ENCODE peak calls at places on chromosome 5, in nine cellular contexts. One of them, this sample, is unnamed.

GRCh38 chr5:62037972-62038371 is 268.0 kb upstream of the KIF2A start:
- DNase-seq in AG04449: no peak
- DNase-seq in kidney epithelial cell: no peak
- DNase-seq in Right ventricle myocardium superior: no peak
- DNase-seq in activated CD4-positive, alpha-beta T cell treated with anti-CD3 and anti-CD28 coated beads for 36 hours: no peak
- DNase-seq in astrocyte of the spinal cord: no peak
- DNase-seq in activated naive CD4-positive, alpha-beta T cell treated with anti-CD3 and anti-CD28 coated beads, Interleukin-2, amount 50 U/mL, for 16 hours: no peak
- DNase-seq in memory B cell: no peak
- DNase-seq in HFF-Myc: no peak
- DNase-seq in this sample: no peak

GRCh38 chr5:40291338-40291737 is 388.4 kb upstream of the PTGER4 start:
- DNase-seq in kidney epithelial cell: no peak
- DNase-seq in memory B cell: no peak
- DNase-seq in Right ventricle myocardium superior: no peak
- DNase-seq in activated naive CD4-positive, alpha-beta T cell treated with anti-CD3 and anti-CD28 coated beads, Interleukin-2, amount 50 U/mL, for 16 hours: no peak
- DNase-seq in activated CD4-positive, alpha-beta T cell treated with anti-CD3 and anti-CD28 coated beads for 36 hours: no peak
- DNase-seq in HFF-Myc: no peak
- DNase-seq in astrocyte of the spinal cord: peak
- DNase-seq in AG04449: no peak
- DNase-seq in this sample: no peak

GRCh38 chr5:66143473-66144073 is 527 bp upstream of the SREK1 start:
- DNase-seq in memory B cell: no peak
- DNase-seq in activated naive CD4-positive, alpha-beta T cell treated with anti-CD3 and anti-CD28 coated beads, Interleukin-2, amount 50 U/mL, for 16 hours: no peak
- DNase-seq in activated CD4-positive, alpha-beta T cell treated with anti-CD3 and anti-CD28 coated beads for 36 hours: no peak
- DNase-seq in astrocyte of the spinal cord: no peak
- DNase-seq in AG04449: no peak
- DNase-seq in HFF-Myc: no peak
- DNase-seq in Right ventricle myocardium superior: no peak
- DNase-seq in kidney epithelial cell: no peak
- DNase-seq in this sample: no peak

GRCh38 chr5:132687995-132688394 is 14.2 kb downstream of the IL4 start:
- DNase-seq in AG04449: no peak
- DNase-seq in astrocyte of the spinal cord: no peak
- DNase-seq in activated naive CD4-positive, alpha-beta T cell treated with anti-CD3 and anti-CD28 coated beads, Interleukin-2, amount 50 U/mL, for 16 hours: no peak
- DNase-seq in memory B cell: no peak
- DNase-seq in kidney epithelial cell: no peak
- DNase-seq in Right ventricle myocardium superior: no peak
- DNase-seq in activated CD4-positive, alpha-beta T cell treated with anti-CD3 and anti-CD28 coated beads for 36 hours: peak
- DNase-seq in HFF-Myc: no peak
- DNase-seq in this sample: peak

GRCh38 chr5:34410411-34411139 is 245.6 kb upstream of the RAI14 start:
- DNase-seq in Right ventricle myocardium superior: no peak
- DNase-seq in HFF-Myc: no peak
- DNase-seq in AG04449: no peak
- DNase-seq in activated CD4-positive, alpha-beta T cell treated with anti-CD3 and anti-CD28 coated beads for 36 hours: no peak
- DNase-seq in activated naive CD4-positive, alpha-beta T cell treated with anti-CD3 and anti-CD28 coated beads, Interleukin-2, amount 50 U/mL, for 16 hours: no peak
- DNase-seq in memory B cell: no peak
- DNase-seq in kidney epithelial cell: no peak
- DNase-seq in astrocyte of the spinal cord: peak
- DNase-seq in this sample: no peak

GRCh38 chr5:178371362-178372090 is 138.9 kb upstream of the PHYKPL start:
- DNase-seq in Right ventricle myocardium superior: no peak
- DNase-seq in activated naive CD4-positive, alpha-beta T cell treated with anti-CD3 and anti-CD28 coated beads, Interleukin-2, amount 50 U/mL, for 16 hours: no peak
- DNase-seq in kidney epithelial cell: no peak
- DNase-seq in memory B cell: no peak
- DNase-seq in activated CD4-positive, alpha-beta T cell treated with anti-CD3 and anti-CD28 coated beads for 36 hours: no peak
- DNase-seq in AG04449: no peak
- DNase-seq in astrocyte of the spinal cord: no peak
- DNase-seq in HFF-Myc: no peak
- DNase-seq in this sample: no peak

GRCh38 chr5:75701856-75702255 is 15.4 kb downstream of the POC5 start:
- DNase-seq in activated naive CD4-positive, alpha-beta T cell treated with anti-CD3 and anti-CD28 coated beads, Interleukin-2, amount 50 U/mL, for 16 hours: no peak
- DNase-seq in astrocyte of the spinal cord: no peak
- DNase-seq in kidney epithelial cell: no peak
- DNase-seq in HFF-Myc: no peak
- DNase-seq in Right ventricle myocardium superior: no peak
- DNase-seq in memory B cell: no peak
- DNase-seq in activated CD4-positive, alpha-beta T cell treated with anti-CD3 and anti-CD28 coated beads for 36 hours: no peak
- DNase-seq in AG04449: no peak
- DNase-seq in this sample: no peak

GRCh38 chr5:36199620-36200019 is 42.1 kb downstream of the NADK2 start:
- DNase-seq in memory B cell: no peak
- DNase-seq in activated naive CD4-positive, alpha-beta T cell treated with anti-CD3 and anti-CD28 coated beads, Interleukin-2, amount 50 U/mL, for 16 hours: no peak
- DNase-seq in Right ventricle myocardium superior: no peak
- DNase-seq in AG04449: no peak
- DNase-seq in astrocyte of the spinal cord: no peak
- DNase-seq in activated CD4-positive, alpha-beta T cell treated with anti-CD3 and anti-CD28 coated beads for 36 hours: no peak
- DNase-seq in kidney epithelial cell: no peak
- DNase-seq in HFF-Myc: no peak
- DNase-seq in this sample: no peak

GRCh38 chr5:110681109-110681508 is 45.4 kb downstream of the TMEM232 start:
- DNase-seq in activated CD4-positive, alpha-beta T cell treated with anti-CD3 and anti-CD28 coated beads for 36 hours: no peak
- DNase-seq in kidney epithelial cell: no peak
- DNase-seq in memory B cell: no peak
- DNase-seq in AG04449: no peak
- DNase-seq in HFF-Myc: no peak
- DNase-seq in astrocyte of the spinal cord: no peak
- DNase-seq in Right ventricle myocardium superior: no peak
- DNase-seq in activated naive CD4-positive, alpha-beta T cell treated with anti-CD3 and anti-CD28 coated beads, Interleukin-2, amount 50 U/mL, for 16 hours: no peak
- DNase-seq in this sample: no peak

GRCh38 chr5:136036991-136037705 is 8.4 kb downstream of the TGFBI start:
- DNase-seq in activated CD4-positive, alpha-beta T cell treated with anti-CD3 and anti-CD28 coated beads for 36 hours: peak
- DNase-seq in Right ventricle myocardium superior: no peak
- DNase-seq in memory B cell: no peak
- DNase-seq in AG04449: no peak
- DNase-seq in kidney epithelial cell: peak
- DNase-seq in HFF-Myc: peak
- DNase-seq in activated naive CD4-positive, alpha-beta T cell treated with anti-CD3 and anti-CD28 coated beads, Interleukin-2, amount 50 U/mL, for 16 hours: no peak
- DNase-seq in astrocyte of the spinal cord: peak
- DNase-seq in this sample: peak

GRCh38 chr5:39578887-39579497 is 154.2 kb upstream of the DAB2 start:
- DNase-seq in HFF-Myc: no peak
- DNase-seq in AG04449: no peak
- DNase-seq in activated CD4-positive, alpha-beta T cell treated with anti-CD3 and anti-CD28 coated beads for 36 hours: no peak
- DNase-seq in memory B cell: peak
- DNase-seq in activated naive CD4-positive, alpha-beta T cell treated with anti-CD3 and anti-CD28 coated beads, Interleukin-2, amount 50 U/mL, for 16 hours: no peak
- DNase-seq in Right ventricle myocardium superior: no peak
- DNase-seq in astrocyte of the spinal cord: peak
- DNase-seq in kidney epithelial cell: no peak
- DNase-seq in this sample: no peak

GRCh38 chr5:64339776-64340175 is 166.0 kb upstream of the RGS7BP start:
- DNase-seq in activated naive CD4-positive, alpha-beta T cell treated with anti-CD3 and anti-CD28 coated beads, Interleukin-2, amount 50 U/mL, for 16 hours: no peak
- DNase-seq in activated CD4-positive, alpha-beta T cell treated with anti-CD3 and anti-CD28 coated beads for 36 hours: no peak
- DNase-seq in HFF-Myc: no peak
- DNase-seq in astrocyte of the spinal cord: no peak
- DNase-seq in Right ventricle myocardium superior: no peak
- DNase-seq in memory B cell: no peak
- DNase-seq in AG04449: no peak
- DNase-seq in kidney epithelial cell: no peak
- DNase-seq in this sample: no peak

GRCh38 chr5:119063579-119064379 is 7.1 kb upstream of the DMXL1 start:
- DNase-seq in AG04449: no peak
- DNase-seq in activated naive CD4-positive, alpha-beta T cell treated with anti-CD3 and anti-CD28 coated beads, Interleukin-2, amount 50 U/mL, for 16 hours: no peak
- DNase-seq in Right ventricle myocardium superior: no peak
- DNase-seq in astrocyte of the spinal cord: no peak
- DNase-seq in activated CD4-positive, alpha-beta T cell treated with anti-CD3 and anti-CD28 coated beads for 36 hours: peak
- DNase-seq in HFF-Myc: no peak
- DNase-seq in memory B cell: no peak
- DNase-seq in kidney epithelial cell: no peak
- DNase-seq in this sample: no peak

GRCh38 chr5:178152491-178153444 is 917 bp downstream of the NHP2 start:
- DNase-seq in kidney epithelial cell: no peak
- DNase-seq in astrocyte of the spinal cord: no peak
- DNase-seq in memory B cell: no peak
- DNase-seq in AG04449: no peak
- DNase-seq in HFF-Myc: no peak
- DNase-seq in activated CD4-positive, alpha-beta T cell treated with anti-CD3 and anti-CD28 coated beads for 36 hours: no peak
- DNase-seq in activated naive CD4-positive, alpha-beta T cell treated with anti-CD3 and anti-CD28 coated beads, Interleukin-2, amount 50 U/mL, for 16 hours: no peak
- DNase-seq in Right ventricle myocardium superior: no peak
- DNase-seq in this sample: no peak

GRCh38 chr5:77993141-77993540 is 217.0 kb upstream of the TBCA start:
- DNase-seq in astrocyte of the spinal cord: no peak
- DNase-seq in Right ventricle myocardium superior: no peak
- DNase-seq in kidney epithelial cell: no peak
- DNase-seq in activated naive CD4-positive, alpha-beta T cell treated with anti-CD3 and anti-CD28 coated beads, Interleukin-2, amount 50 U/mL, for 16 hours: no peak
- DNase-seq in activated CD4-positive, alpha-beta T cell treated with anti-CD3 and anti-CD28 coated beads for 36 hours: no peak
- DNase-seq in AG04449: no peak
- DNase-seq in HFF-Myc: no peak
- DNase-seq in memory B cell: no peak
- DNase-seq in this sample: no peak

GRCh38 chr5:53422539-53422938 is 57.9 kb upstream of the FST start:
- DNase-seq in activated CD4-positive, alpha-beta T cell treated with anti-CD3 and anti-CD28 coated beads for 36 hours: no peak
- DNase-seq in kidney epithelial cell: no peak
- DNase-seq in astrocyte of the spinal cord: peak
- DNase-seq in activated naive CD4-positive, alpha-beta T cell treated with anti-CD3 and anti-CD28 coated beads, Interleukin-2, amount 50 U/mL, for 16 hours: no peak
- DNase-seq in memory B cell: no peak
- DNase-seq in HFF-Myc: no peak
- DNase-seq in Right ventricle myocardium superior: no peak
- DNase-seq in AG04449: peak
- DNase-seq in this sample: no peak

GRCh38 chr5:1174122-1174936 is 27.1 kb upstream of the SLC6A19 start:
- DNase-seq in HFF-Myc: peak
- DNase-seq in astrocyte of the spinal cord: peak
- DNase-seq in AG04449: no peak
- DNase-seq in activated CD4-positive, alpha-beta T cell treated with anti-CD3 and anti-CD28 coated beads for 36 hours: peak
- DNase-seq in memory B cell: peak
- DNase-seq in Right ventricle myocardium superior: peak
- DNase-seq in activated naive CD4-positive, alpha-beta T cell treated with anti-CD3 and anti-CD28 coated beads, Interleukin-2, amount 50 U/mL, for 16 hours: peak
- DNase-seq in kidney epithelial cell: no peak
- DNase-seq in this sample: peak

GRCh38 chr5:90983748-90984147 is 399.4 kb downstream of the ARRDC3 start:
- DNase-seq in HFF-Myc: no peak
- DNase-seq in astrocyte of the spinal cord: no peak
- DNase-seq in activated naive CD4-positive, alpha-beta T cell treated with anti-CD3 and anti-CD28 coated beads, Interleukin-2, amount 50 U/mL, for 16 hours: no peak
- DNase-seq in AG04449: no peak
- DNase-seq in activated CD4-positive, alpha-beta T cell treated with anti-CD3 and anti-CD28 coated beads for 36 hours: no peak
- DNase-seq in Right ventricle myocardium superior: no peak
- DNase-seq in memory B cell: no peak
- DNase-seq in kidney epithelial cell: no peak
- DNase-seq in this sample: no peak

GRCh38 chr5:1256776-1257175 is 31.6 kb downstream of the SLC6A18 start:
- DNase-seq in astrocyte of the spinal cord: no peak
- DNase-seq in AG04449: no peak
- DNase-seq in memory B cell: no peak
- DNase-seq in Right ventricle myocardium superior: no peak
- DNase-seq in kidney epithelial cell: no peak
- DNase-seq in activated naive CD4-positive, alpha-beta T cell treated with anti-CD3 and anti-CD28 coated beads, Interleukin-2, amount 50 U/mL, for 16 hours: no peak
- DNase-seq in activated CD4-positive, alpha-beta T cell treated with anti-CD3 and anti-CD28 coated beads for 36 hours: no peak
- DNase-seq in HFF-Myc: no peak
- DNase-seq in this sample: no peak

This sample was measured in activated effector memory CD4-positive, alpha-beta T cell treated with anti-CD3 and anti-CD28 coated beads, Interleukin-2, amount 50 U/mL, for 16 hours.